ENCODE peak calls at places on chromosomes 5 and 9, in nine cellular contexts. U, N, L, O, P, Z, S, Y and E are unnamed samples.

GRCh38 chr5:154865466-154866184 is 7.2 kb downstream of the CNOT8 start:
- DNase-seq in N (no peak), S (no peak), L (no peak), U (no peak), P (no peak), Z (no peak), Y (no peak), O (no peak), E (no peak)

GRCh38 chr9:108163321-108164005 is 673.9 kb upstream of the KLF4 start:
- DNase-seq in N (no peak), U (no peak), Z (peak), S (no peak), Y (no peak), L (no peak), P (no peak), O (no peak), E (peak)

GRCh38 chr9:137417161-137418021 is 5.6 kb downstream of the EXD3 start:
- DNase-seq in Z (no peak), Y (no peak), O (peak), S (no peak), N (no peak), U (no peak), P (no peak), L (no peak), E (peak)

GRCh38 chr9:86202338-86202882 is 57.0 kb downstream of the C9orf153 start:
- DNase-seq in Z (peak), N (peak), U (no peak), O (no peak), Y (peak), P (no peak), L (peak), S (peak), E (peak)

GRCh38 chr5:122259995-122260394 is 52.0 kb upstream of the SNCAIP start:
- DNase-seq in Y (no peak), N (no peak), S (no peak), P (peak), U (no peak), O (peak), L (no peak), Z (peak), E (no peak)

GRCh38 chr9:7894231-7894630 is 94.7 kb upstream of the DMAC1 start:
- DNase-seq in Y (no peak), P (no peak), S (no peak), Z (no peak), U (no peak), L (no peak), O (no peak), N (no peak), E (no peak)

GRCh38 chr5:87127426-87127825 is 140.3 kb upstream of the RASA1 start:
- DNase-seq in L (no peak), Y (no peak), U (no peak), N (no peak), P (no peak), Z (no peak), O (no peak), S (no peak), E (no peak)

GRCh38 chr5:122237906-122238305 is 74.1 kb upstream of the SNCAIP start:
- DNase-seq in Y (no peak), Z (no peak), L (no peak), P (no peak), O (no peak), U (no peak), N (no peak), S (no peak), E (no peak)

GRCh38 chr9:77417570-77417969 is 230.6 kb downstream of the GNA14 start:
- DNase-seq in S (peak), N (no peak), Y (no peak), P (no peak), L (no peak), O (no peak), U (peak), Z (peak), E (no peak)

DNA sequence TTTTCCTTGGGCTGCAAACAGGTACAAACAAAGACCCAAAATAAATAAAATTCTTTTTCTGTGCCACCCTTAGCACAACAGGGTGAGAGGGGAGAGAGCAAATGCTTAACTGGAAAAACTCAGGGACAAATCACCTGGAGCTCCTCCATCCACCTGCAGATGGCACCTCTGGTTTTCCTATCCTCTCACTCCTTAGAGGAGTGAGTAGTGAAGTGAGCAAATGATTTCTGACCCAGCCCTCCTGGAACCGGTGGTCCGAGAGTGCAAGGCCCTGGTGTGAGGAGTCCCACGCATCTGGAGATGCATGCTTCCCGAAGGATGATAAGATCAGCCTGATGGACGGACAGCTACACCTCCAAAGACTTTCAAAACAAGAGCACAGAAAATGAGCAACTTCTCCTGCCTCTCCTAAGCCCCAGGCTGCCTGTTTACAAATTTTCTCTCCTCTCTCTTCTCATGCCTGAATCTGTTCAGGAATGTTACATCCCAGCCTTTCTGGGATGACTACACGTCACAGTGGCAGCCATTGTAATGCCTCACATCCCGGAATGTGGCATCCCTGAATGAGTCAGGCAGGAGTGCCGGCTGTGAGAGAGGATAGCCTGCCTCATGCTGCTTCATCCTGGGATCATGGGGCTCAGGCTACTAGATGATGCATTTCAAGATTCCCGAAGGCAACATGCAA is 86.4 kb downstream of the ADRB2 start:
- DNase-seq in O (no peak), P (no peak), L (no peak), S (peak), U (no peak), Y (no peak), Z (peak), N (peak), E (no peak)
- TF ChIP-seq POLR2A in O (no peak), P (no peak), L (no peak), S (no peak), U (no peak), Y (no peak), Z (no peak), N (no peak), E (no peak)

GRCh38 chr9:79661926-79662552 is 90.3 kb downstream of the TLE4 start:
- DNase-seq in P (no peak), O (no peak), Y (no peak), U (no peak), S (no peak), L (no peak), Z (no peak), N (no peak), E (no peak)
- TF ChIP-seq POLR2A in P (no peak), O (no peak), Y (no peak), U (no peak), S (no peak), L (no peak), Z (no peak), N (no peak), E (no peak)

GRCh38 chr9:5450360-5451051 is at the start of gene CD274:
- DNase-seq in U (peak), O (peak), Z (peak), S (peak), N (peak), Y (no peak), P (peak), L (peak), E (peak)
- TF ChIP-seq POLR2A in U (no peak), O (peak), Z (peak), S (peak), N (peak), Y (peak), P (no peak), L (peak), E (peak)

GRCh38 chr9:127568618-127568970 is 43.5 kb upstream of the STXBP1 start:
- DNase-seq in N (no peak), Y (no peak), L (no peak), P (no peak), Z (no peak), S (no peak), U (no peak), O (no peak), E (no peak)
- TF ChIP-seq POLR2A in N (no peak), Y (no peak), L (peak), P (no peak), Z (peak), S (no peak), U (no peak), O (peak), E (no peak)

DNA sequence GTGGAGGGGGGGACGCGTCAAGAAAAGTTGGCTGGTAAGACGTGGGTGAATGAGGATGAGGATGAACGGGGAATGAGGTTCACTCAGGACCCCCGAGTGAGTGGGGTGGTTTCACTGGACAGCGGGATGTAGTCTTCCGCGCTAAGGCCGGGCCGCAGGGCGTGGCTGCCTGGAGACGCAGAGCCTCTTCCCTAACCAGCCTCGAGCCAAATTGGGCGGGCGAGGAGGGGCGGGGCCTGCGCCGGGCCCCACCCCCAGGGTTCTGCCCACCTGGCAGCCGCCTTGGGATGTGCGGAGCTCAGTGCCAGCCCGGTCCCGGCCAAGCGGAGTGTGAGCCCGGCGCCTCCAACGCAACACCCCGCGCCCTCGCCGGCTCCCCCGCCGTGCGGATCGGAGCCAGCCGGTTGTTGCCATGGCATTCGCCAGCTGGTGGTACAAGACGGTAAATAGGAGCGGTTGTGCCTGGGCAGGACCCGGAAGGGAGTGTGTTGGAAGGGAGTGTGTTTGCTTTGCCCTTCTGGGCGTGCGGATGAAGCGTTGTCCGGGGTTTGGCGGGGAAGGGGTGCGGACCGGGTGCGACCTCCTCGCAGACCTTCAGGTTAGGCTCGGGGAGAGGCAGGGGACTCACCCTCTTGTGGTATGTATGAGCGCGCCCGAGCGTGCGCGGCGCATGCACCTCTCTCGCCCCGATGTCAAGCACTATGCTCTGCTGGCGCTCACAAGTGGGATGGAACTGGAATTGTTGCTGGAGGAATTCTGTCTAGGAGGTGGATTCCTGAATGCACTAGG is 743 bp downstream of the CAST start:
- DNase-seq in S (peak), P (peak), L (peak), N (peak), Z (peak), Y (peak), U (peak), O (peak), E (peak)
- TF ChIP-seq POLR2A in S (peak), P (peak), L (peak), N (no peak), Z (peak), Y (no peak), U (no peak), O (peak), E (no peak)